ENCODE peak calls at places on chromosomes 1 and 21, in seven cellular contexts. Q, T, F, K, Y, J and U are unnamed samples.

GRCh38 chr21:39840373-39841097 is 26.7 kb upstream of the PCP4 start:
- DNase-seq in T (no peak), K (no peak), Q (no peak), J (no peak), Y (no peak), F (no peak), U (no peak)

GRCh38 chr1:103056423-103056822 is 51.9 kb downstream of the COL11A1 start:
- DNase-seq in J (no peak), Y (no peak), T (no peak), Q (peak), F (no peak), K (peak), U (peak)

GRCh38 chr1:154407866-154408777 is 3.0 kb downstream of the IL6R start:
- DNase-seq in F (no peak), J (no peak), Y (peak), Q (no peak), T (no peak), K (no peak), U (no peak)

GRCh38 chr1:31651766-31652165 is 7.1 kb upstream of the PEF1 start:
- DNase-seq in T (no peak), K (no peak), Y (no peak), Q (no peak), F (no peak), J (no peak), U (no peak)

GRCh38 chr21:41894922-41895557 is 15.9 kb upstream of the PRDM15 start:
- DNase-seq in Q (peak), T (no peak), Y (no peak), K (peak), F (no peak), J (no peak), U (peak)

GRCh38 chr1:154759196-154759595 is 110.9 kb downstream of the KCNN3 start:
- DNase-seq in K (no peak), Q (no peak), Y (no peak), J (no peak), T (no peak), F (peak), U (no peak)

GRCh38 chr1:157993179-157994080 is at the start of gene KIRREL1:
- DNase-seq in F (peak), J (no peak), Y (peak), Q (no peak), K (peak), T (peak), U (peak)

GRCh38 chr1:111832521-111833155 is 76.9 kb downstream of the DDX20 start:
- DNase-seq in K (no peak), J (no peak), F (no peak), Y (no peak), T (no peak), Q (no peak), U (no peak)

GRCh38 chr1:197675475-197676324 is 99.6 kb downstream of the DENND1B start:
- DNase-seq in T (peak), Q (no peak), J (no peak), K (peak), Y (no peak), F (peak), U (no peak)

GRCh38 chr1:214476229-214476957 is 75.0 kb downstream of the PTPN14 start:
- DNase-seq in Q (no peak), Y (no peak), T (no peak), K (no peak), J (no peak), F (no peak), U (peak)

GRCh38 chr1:59903136-59903754 is 23.3 kb downstream of the CYP2J2 start:
- DNase-seq in Y (peak), K (peak), T (peak), J (no peak), F (no peak), Q (no peak), U (peak)

GRCh38 chr21:27806261-27806660 is 839.4 kb upstream of the ADAMTS5 start:
- DNase-seq in F (no peak), T (no peak), J (no peak), Y (no peak), Q (no peak), K (no peak), U (no peak)

GRCh38 chr1:18608534-18608933 is 22.1 kb upstream of the PAX7 start:
- DNase-seq in T (no peak), K (no peak), F (no peak), Y (no peak), Q (no peak), J (no peak), U (no peak)

GRCh38 chr1:157438236-157439012 is 113.9 kb downstream of the FCRL5 start:
- DNase-seq in J (no peak), Q (peak), F (no peak), K (peak), T (no peak), Y (no peak), U (peak)

GRCh38 chr1:20569523-20570098 is 17.2 kb downstream of the FAM43B start:
- DNase-seq in F (no peak), Q (no peak), Y (no peak), J (no peak), K (no peak), T (no peak), U (no peak)

GRCh38 chr1:169989246-169989645 is 85.2 kb downstream of the KIFAP3 start:
- DNase-seq in F (no peak), J (no peak), K (no peak), Q (no peak), T (no peak), Y (no peak), U (no peak)

GRCh38 chr1:151653397-151653796 is 41.5 kb downstream of the SNX27 start:
- DNase-seq in K (peak), F (no peak), T (no peak), Q (no peak), J (peak), Y (no peak), U (peak)

GRCh38 chr1:40309374-40310128 is 7.5 kb downstream of the COL9A2 start:
- DNase-seq in Y (no peak), K (no peak), J (no peak), T (peak), F (no peak), Q (peak), U (peak)

GRCh38 chr1:56377407-56377806 is 202.0 kb downstream of the PLPP3 start:
- DNase-seq in Q (no peak), K (no peak), F (no peak), T (no peak), J (no peak), Y (no peak), U (no peak)

GRCh38 chr1:204400893-204401510 is 10.6 kb downstream of the PPP1R15B start:
- DNase-seq in Q (no peak), F (no peak), J (no peak), T (no peak), Y (no peak), K (no peak), U (no peak)

GRCh38 chr1:244077473-244078220 is 26.6 kb downstream of the ZBTB18 start:
- DNase-seq in Y (no peak), K (no peak), T (no peak), Q (no peak), F (no peak), J (no peak), U (no peak)

GRCh38 chr1:204979306-204979705 is 63.7 kb upstream of the CNTN2 start:
- DNase-seq in Q (no peak), K (no peak), Y (no peak), F (no peak), T (no peak), J (no peak), U (no peak)

GRCh38 chr21:16280731-16281130 is 550.9 kb downstream of the USP25 start:
- DNase-seq in F (no peak), J (no peak), Y (no peak), K (peak), T (no peak), Q (no peak), U (no peak)

GRCh38 chr21:14952916-14953315 is 111.9 kb downstream of the NRIP1 start:
- DNase-seq in T (peak), K (peak), F (no peak), Q (no peak), Y (no peak), J (no peak), U (no peak)

GRCh38 chr1:97870574-97870973 is 50.3 kb downstream of the DPYD start:
- DNase-seq in T (peak), F (no peak), J (no peak), Y (no peak), K (no peak), Q (no peak), U (no peak)

GRCh38 chr1:219567341-219567947 is 45.5 kb downstream of the ZC3H11B start:
- DNase-seq in K (peak), T (peak), F (no peak), Q (peak), Y (peak), J (no peak), U (peak)

GRCh38 chr1:18956189-18957135 is at the start of gene IFFO2:
- DNase-seq in T (peak), F (peak), J (peak), Y (peak), Q (peak), K (peak), U (peak)

GRCh38 chr1:199399996-199400714 is 627.4 kb upstream of the NR5A2 start:
- DNase-seq in F (no peak), T (no peak), J (no peak), K (no peak), Q (no peak), Y (peak), U (no peak)

GRCh38 chr1:224565186-224565585 is 50.9 kb upstream of the CNIH3 start:
- DNase-seq in Y (no peak), J (peak), Q (peak), T (peak), F (no peak), K (peak), U (peak)

GRCh38 chr1:109171646-109172045 is 42.1 kb upstream of the SARS1 start:
- DNase-seq in F (no peak), J (no peak), Y (no peak), K (no peak), Q (no peak), T (no peak), U (no peak)

GRCh38 chr1:41361495-41362356 is 492 bp downstream of the FOXO6 start:
- DNase-seq in J (no peak), Y (no peak), Q (no peak), T (no peak), K (no peak), F (no peak), U (no peak)

GRCh38 chr1:229025576-229025975 is 245.3 kb upstream of the RAB4A start:
- DNase-seq in Q (no peak), F (no peak), T (no peak), Y (no peak), J (no peak), K (no peak), U (no peak)

GRCh38 chr21:45251635-45252447 is 35.9 kb downstream of the POFUT2 start:
- DNase-seq in J (no peak), K (no peak), Q (no peak), T (no peak), Y (no peak), F (no peak), U (no peak)

GRCh38 chr1:23868848-23869450 is 859 bp upstream of the FUCA1 start:
- DNase-seq in F (no peak), K (no peak), Q (no peak), J (no peak), Y (no peak), T (no peak), U (no peak)

GRCh38 chr1:37133276-37134145 is 99.2 kb upstream of the GRIK3 start:
- DNase-seq in T (no peak), K (no peak), F (no peak), J (no peak), Q (no peak), Y (no peak), U (no peak)

GRCh38 chr1:156407344-156407743 is 38.3 kb downstream of the RHBG start:
- DNase-seq in Q (no peak), T (peak), K (no peak), F (no peak), J (no peak), Y (no peak), U (no peak)

GRCh38 chr1:186617860-186618780 is 62.1 kb downstream of the PTGS2 start:
- DNase-seq in T (peak), F (peak), K (peak), Q (no peak), J (no peak), Y (peak), U (peak)

GRCh38 chr1:203590559-203590958 is 36.1 kb upstream of the ATP2B4 start:
- DNase-seq in F (no peak), Q (no peak), T (no peak), K (peak), Y (no peak), J (no peak), U (no peak)

GRCh38 chr1:16980473-16981268 is at the start of gene MFAP2:
- DNase-seq in F (peak), Y (no peak), K (peak), J (no peak), T (peak), Q (no peak), U (peak)

GRCh38 chr1:16978589-16979474 is 1.6 kb downstream of the MFAP2 start:
- DNase-seq in T (no peak), J (peak), F (peak), Q (peak), K (peak), Y (no peak), U (peak)

GRCh38 chr1:16978139-16978538 is 2.3 kb downstream of the MFAP2 start:
- DNase-seq in J (no peak), Q (no peak), K (no peak), F (no peak), T (no peak), Y (no peak), U (no peak)

GRCh38 chr1:16981269-16981849 is 939 bp upstream of the MFAP2 start:
- DNase-seq in T (no peak), F (no peak), Y (no peak), J (no peak), Q (peak), K (peak), U (peak)

DNA sequence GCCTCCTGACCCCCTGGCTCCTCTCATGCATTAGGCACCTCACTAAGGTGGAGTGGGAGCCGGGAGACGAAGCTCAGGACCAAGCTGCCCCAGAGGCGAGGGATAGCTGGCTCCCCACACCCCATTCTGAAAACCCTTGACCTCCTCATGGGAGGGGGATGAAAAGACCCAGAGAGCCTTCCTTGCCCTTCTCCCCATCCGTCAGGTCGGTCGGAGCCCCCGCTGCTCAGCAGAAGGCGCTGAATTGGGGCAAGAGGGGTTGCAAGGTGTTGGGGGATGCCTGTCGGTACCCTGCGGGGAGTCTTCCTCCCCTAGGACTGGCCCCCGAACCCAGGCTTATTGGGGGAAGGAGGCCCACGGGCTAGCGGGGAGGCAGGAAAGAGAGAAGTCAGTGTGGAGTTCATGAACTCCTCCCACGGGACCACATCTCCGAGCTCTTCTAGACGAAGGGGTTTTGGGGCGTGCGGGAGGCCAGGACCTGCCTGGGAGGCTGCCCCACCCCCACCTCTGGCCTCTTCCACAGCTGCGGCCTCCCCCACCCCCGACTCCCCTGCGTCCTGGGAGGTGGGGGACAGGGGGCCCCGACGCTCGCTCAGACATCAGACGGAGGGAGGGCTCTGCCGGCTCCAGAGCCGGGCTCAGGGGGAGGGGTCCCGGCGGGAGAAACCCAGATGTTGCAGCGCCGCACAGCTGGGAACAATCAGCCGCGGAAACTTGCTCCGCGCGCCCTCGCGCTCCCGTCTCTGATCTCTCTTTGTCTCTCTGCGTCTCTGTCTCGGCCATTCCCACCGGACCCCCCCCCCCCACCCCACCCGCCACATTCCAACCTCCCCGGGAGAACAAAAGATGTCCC is 719 bp downstream of the MFAP2 start:
- DNase-seq in K (peak), Y (no peak), T (peak), Q (no peak), J (no peak), F (peak), U (peak)
- TF ChIP-seq CTCF in K (no peak), Y (no peak), T (no peak), Q (no peak), J (no peak), F (no peak), U (no peak)

GRCh38 chr1:8002329-8003320 is 23.5 kb downstream of the ERRFI1 start:
- DNase-seq in K (no peak), Y (no peak), T (no peak), Q (no peak), F (no peak), J (no peak), U (no peak)
- H3K4me3 ChIP-seq in K (no peak), Y (no peak), T (no peak), Q (no peak), F (no peak), J (no peak), U (no peak)

DNA sequence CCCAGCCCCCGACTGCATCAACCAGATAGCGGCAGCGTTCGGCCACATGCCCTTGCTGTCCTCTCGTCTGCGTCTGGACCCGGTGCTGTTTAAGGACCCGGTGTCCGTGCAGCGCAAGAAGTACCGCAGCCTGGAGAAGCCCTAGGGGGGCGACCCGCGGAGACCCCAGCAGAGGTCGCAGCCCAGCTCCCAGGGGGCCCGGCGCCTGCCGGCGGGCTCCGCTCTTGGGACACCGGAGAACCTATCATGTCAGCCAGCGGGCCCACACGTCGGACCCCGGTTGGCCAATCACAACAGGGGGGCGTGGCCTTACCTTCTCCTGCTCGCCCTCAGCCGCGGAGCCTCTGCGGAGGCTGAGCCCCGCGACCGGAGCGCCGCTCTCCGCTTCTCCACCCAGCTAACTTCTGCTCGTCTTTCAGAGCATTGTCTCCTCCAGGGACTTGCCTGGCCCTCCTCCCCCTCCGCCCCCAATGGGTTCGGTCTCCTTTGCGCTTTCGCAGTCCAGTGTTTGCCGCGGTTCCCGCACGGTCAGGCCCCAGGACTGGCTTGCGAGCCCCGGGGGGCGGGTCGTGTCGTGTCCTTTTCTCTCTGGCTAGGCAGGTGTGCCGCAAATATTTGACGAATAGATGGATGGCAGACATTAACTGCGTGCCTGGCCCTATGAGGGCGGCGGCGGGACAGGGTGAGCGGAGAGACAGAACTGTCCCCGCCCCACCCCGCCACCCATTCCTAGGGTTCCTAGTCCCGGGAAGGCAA is 10.5 kb downstream of the SLC30A2 start:
- DNase-seq in K (peak), Y (peak), J (peak), Q (peak), T (peak), F (peak), U (peak)
- TF ChIP-seq CTCF in K (no peak), Y (no peak), J (no peak), Q (no peak), T (no peak), F (peak), U (no peak)

GRCh38 chr21:34671891-34672290 is 3.1 kb downstream of the CLIC6 start:
- DNase-seq in J (no peak), Y (no peak), T (no peak), F (no peak), Q (no peak), K (no peak), U (no peak)
- H3K4me3 ChIP-seq in J (no peak), Y (no peak), T (no peak), F (no peak), Q (no peak), K (no peak), U (no peak)